ENCODE peak calls at places on chromosomes 13 and 19, in five cellular contexts. V is astrocyte of the spinal cord; Y is effector memory CD4-positive, alpha-beta T cell; H is Peyer's patch; I is psoas muscle. G is an unnamed sample.

GRCh38 chr19:10344780-10345179 is 5.4 kb upstream of the ICAM3 start:
- DNase-seq in H (no peak), I (no peak), Y (no peak), V (no peak), G (no peak)

GRCh38 chr13:101529419-101529818 is 76.9 kb downstream of the ITGBL1 start:
- DNase-seq in I (no peak), Y (no peak), H (no peak), V (peak; percentile 91), G (no peak)

GRCh38 chr13:23688336-23688735 is 118.1 kb downstream of the TNFRSF19 start:
- DNase-seq in H (no peak), Y (no peak), V (no peak), I (no peak), G (no peak)

GRCh38 chr13:39575641-39576238 is 27.3 kb downstream of the LHFPL6 start:
- DNase-seq in I (no peak), Y (no peak), V (no peak), H (no peak), G (no peak)

GRCh38 chr13:31946091-31946770 is 85.3 kb upstream of the FRY start:
- DNase-seq in V (no peak), H (no peak), Y (no peak), I (no peak), G (no peak)

GRCh38 chr19:51471527-51471926 is 6.8 kb upstream of the CEACAM18 start:
- DNase-seq in I (no peak), H (no peak), V (no peak), Y (no peak), G (no peak)

GRCh38 chr13:79282976-79283375 is 123.1 kb downstream of the RBM26 start:
- DNase-seq in Y (no peak), H (no peak), V (no peak), I (no peak), G (no peak)

GRCh38 chr13:98206946-98207345 is 29.9 kb upstream of the RNF113B start:
- DNase-seq in V (peak; percentile 88), I (no peak), H (no peak), Y (no peak), G (no peak)

GRCh38 chr13:73224708-73225107 is 165.9 kb downstream of the KLF5 start:
- DNase-seq in V (peak; percentile 60), H (no peak), Y (no peak), I (no peak), G (peak; percentile 15)

DNA sequence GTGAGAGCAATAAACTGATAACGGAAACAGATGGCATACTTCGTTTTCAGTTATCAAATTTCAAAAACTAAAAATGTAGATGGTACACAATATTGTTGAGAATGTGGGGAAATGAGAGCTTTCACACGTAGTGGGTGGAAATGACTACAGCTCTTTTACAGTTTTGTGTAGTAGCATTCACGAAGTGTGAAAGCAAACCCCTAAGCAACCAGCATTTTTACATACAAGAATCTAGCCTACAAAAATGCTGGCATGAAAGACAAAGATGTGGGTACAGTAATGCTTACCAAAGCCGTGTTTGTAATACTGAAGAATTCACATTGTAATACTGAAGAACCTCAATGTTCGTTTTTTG is 6.3 kb upstream of the ZNF283 start:
- DNase-seq in Y (no peak), V (no peak), H (no peak), I (no peak), G (no peak)
- H3K4me3 ChIP-seq in Y (peak overlapping the region; percentile 56), V (peak overlapping the region; percentile 42), H (no peak overlapping the region), I (peak overlapping the region; percentile 61), G (peak overlapping the region; percentile 46)

GRCh38 chr13:40983725-40984669 is 35.1 kb downstream of the ELF1 start:
- DNase-seq in Y (no peak), I (no peak), V (no peak), H (no peak), G (no peak)
- H3K4me3 ChIP-seq in Y (peak overlapping the region; percentile 66), I (peak overlapping the region; percentile 43), V (no peak overlapping the region), H (no peak overlapping the region), G (peak overlapping the region; percentile 49)

GRCh38 chr19:49335071-49335783 is at the start of gene CD37:
- DNase-seq in H (peak; percentile 83), Y (peak; percentile 33), I (no peak), V (no peak), G (peak; percentile 66)
- H3K4me3 ChIP-seq in H (peak within 1 kb of the TSS; percentile 63), Y (peak within 1 kb of the TSS; percentile 63), I (peak within 1 kb of the TSS; percentile 25), V (no peak within 1 kb of the TSS), G (peak within 1 kb of the TSS; percentile 81)

GRCh38 chr19:13206581-13206980 is 56.4 kb downstream of the IER2 start:
- DNase-seq in Y (no peak), I (no peak), H (no peak), V (no peak), G (no peak)

GRCh38 chr19:13209797-13210775 is 59.9 kb downstream of the IER2 start:
- DNase-seq in H (no peak), Y (no peak), V (no peak), I (no peak), G (no peak)

GRCh38 chr19:13207237-13208130 is 57.3 kb downstream of the IER2 start:
- DNase-seq in I (peak; percentile 69), Y (no peak), V (no peak), H (peak; percentile 38), G (no peak)

GRCh38 chr19:13208964-13209796 is 59.0 kb downstream of the IER2 start:
- DNase-seq in H (peak; percentile 33), Y (no peak), I (no peak), V (no peak), G (no peak)

GRCh38 chr19:13208131-13208963 is 58.1 kb downstream of the IER2 start:
- DNase-seq in I (no peak), V (peak; percentile 61), H (peak; percentile 74), Y (no peak), G (peak; percentile 56)
- H3K4me3 ChIP-seq in I (peak overlapping the region; percentile 62), V (no peak overlapping the region), H (peak overlapping the region; percentile 55), Y (peak overlapping the region; percentile 60), G (peak overlapping the region; percentile 72)

GRCh38 chr13:111970501-111971155 is 96.3 kb upstream of the SOX1 start:
- DNase-seq in H (no peak), Y (no peak), I (no peak), V (no peak), G (no peak)

GRCh38 chr13:111972261-111972780 is 94.6 kb upstream of the SOX1 start:
- DNase-seq in V (no peak), H (no peak), Y (no peak), I (no peak), G (no peak)

GRCh38 chr13:111974065-111974640 is 92.8 kb upstream of the SOX1 start:
- DNase-seq in V (no peak), Y (no peak), I (no peak), H (no peak), G (no peak)

GRCh38 chr13:111975539-111976473 is 91.1 kb upstream of the SOX1 start:
- DNase-seq in V (no peak), Y (no peak), I (no peak), H (no peak), G (no peak)

DNA sequence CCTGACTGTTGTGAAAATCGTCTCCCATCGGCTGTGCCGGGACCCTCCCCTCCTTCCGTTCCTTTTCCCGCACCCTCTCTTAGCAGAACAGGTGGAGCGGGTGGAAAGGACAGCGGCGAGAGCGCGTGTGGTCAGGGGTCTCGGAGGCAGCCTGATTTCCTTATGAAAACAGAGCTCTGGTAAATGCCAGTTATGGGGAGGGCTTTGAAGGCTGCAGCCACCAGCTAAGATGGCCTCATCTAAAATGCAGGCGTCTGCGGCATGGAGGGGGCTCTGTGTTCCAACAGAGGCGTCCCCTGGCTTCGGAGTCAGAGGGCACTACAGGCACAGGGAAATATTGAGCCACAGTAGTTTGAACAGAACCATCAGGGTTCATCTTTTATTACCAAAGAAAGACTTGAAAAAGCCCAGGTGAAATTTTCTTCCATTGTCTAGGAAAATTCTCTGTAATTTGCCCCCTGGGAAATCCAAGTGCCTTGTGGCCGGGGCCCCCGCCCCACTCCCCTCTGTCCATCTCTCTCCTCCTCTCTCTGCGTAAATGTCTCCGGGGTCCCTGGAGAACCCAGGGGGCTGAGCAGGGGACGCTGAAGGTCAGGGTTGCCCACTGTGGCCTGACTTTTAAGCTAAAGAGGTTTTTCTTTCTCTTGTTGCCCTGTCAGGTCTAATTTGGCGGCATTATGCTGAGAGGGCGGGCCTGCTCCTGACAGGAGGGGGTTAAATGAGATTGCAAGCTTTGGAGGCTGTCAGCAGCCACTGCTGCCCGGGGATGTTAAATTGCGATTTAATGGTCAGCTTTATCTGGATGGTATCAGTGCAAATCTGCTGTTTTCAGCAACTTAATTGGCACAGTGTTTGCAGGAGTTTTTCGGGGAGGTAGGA is 93.5 kb upstream of the SOX1 start:
- DNase-seq in I (no peak), V (no peak), H (no peak), Y (no peak), G (no peak)
- H3K4me3 ChIP-seq in I (no peak overlapping the region), V (no peak overlapping the region), H (no peak overlapping the region), Y (no peak overlapping the region), G (no peak overlapping the region)

GRCh38 chr19:19900574-19901444 is at the start of gene ZNF93:
- DNase-seq in V (peak; percentile 98), Y (peak; percentile 87), H (peak; percentile 97), I (peak; percentile 93), G (peak; percentile 87)

GRCh38 chr19:19900124-19900523 is 622 bp upstream of the ZNF93 start:
- DNase-seq in Y (peak; percentile 1), H (no peak), V (peak; percentile 79), I (no peak), G (no peak)
- H3K4me3 ChIP-seq in Y (peak overlapping the region; percentile 71), H (peak overlapping the region; percentile 49), V (peak overlapping the region; percentile 78), I (peak overlapping the region; percentile 81), G (peak overlapping the region; percentile 83)

GRCh38 chr13:97124237-97124636 is 97.9 kb upstream of the MBNL2 start:
- DNase-seq in H (no peak), I (no peak), Y (no peak), V (no peak), G (no peak)
- H3K4me3 ChIP-seq in H (no peak overlapping the region), I (no peak overlapping the region), Y (no peak overlapping the region), V (no peak overlapping the region), G (no peak overlapping the region)

G was measured in naive thymus-derived CD4-positive, alpha-beta T cell.